ENCODE peak calls at places on chromosomes 3 and 15, in seven cellular contexts. V is AG09309; S is CD4-positive, alpha-beta T cell; N is Calu3; P is WTC11; K is bronchial epithelial cell; L is PC-9. I is an unnamed sample.

GRCh38 chr3:182969277-182969676 is 11.1 kb downstream of the DCUN1D1 start:
- DNase-seq in V (peak), S (no peak), N (no peak), P (no peak), K (peak), L (peak), I (no peak)

GRCh38 chr15:69574506-69574905 is 121.9 kb downstream of the RPLP1 start:
- DNase-seq in V (no peak), S (no peak), N (no peak), P (no peak), K (no peak), L (no peak), I (no peak)

GRCh38 chr15:74319596-74320357 is 47.7 kb downstream of the CYP11A1 start:
- DNase-seq in V (no peak), S (no peak), N (no peak), P (peak), K (no peak), L (no peak), I (no peak)

GRCh38 chr15:64808785-64809453 is 16.5 kb downstream of the PIF1 start:
- DNase-seq in V (no peak), S (no peak), N (no peak), P (peak), K (no peak), L (no peak), I (no peak)

GRCh38 chr15:52728899-52729298 is 49.7 kb upstream of the ATOSA start:
- DNase-seq in V (peak), S (no peak), N (no peak), P (no peak), K (peak), L (peak), I (no peak)

GRCh38 chr3:158168996-158169573 is 59.2 kb downstream of the RSRC1 start:
- DNase-seq in V (no peak), S (no peak), N (no peak), P (no peak), K (no peak), L (no peak), I (no peak)

GRCh38 chr15:69027976-69028518 is 13.6 kb downstream of the NOX5 start:
- DNase-seq in V (no peak), S (no peak), N (no peak), P (no peak), K (no peak), L (no peak), I (no peak)

GRCh38 chr3:66561374-66561773 is 60.6 kb upstream of the LRIG1 start:
- DNase-seq in V (no peak), S (no peak), N (no peak), P (no peak), K (peak), L (no peak), I (no peak)

GRCh38 chr3:141280690-141281089 is 49.1 kb downstream of the PXYLP1 start:
- DNase-seq in V (no peak), S (no peak), N (no peak), P (no peak), K (no peak), L (peak), I (no peak)

GRCh38 chr3:141277451-141277850 is 45.8 kb downstream of the PXYLP1 start:
- DNase-seq in V (no peak), S (no peak), N (no peak), P (no peak), K (no peak), L (no peak), I (no peak)

GRCh38 chr3:141278196-141279073 is 46.8 kb downstream of the PXYLP1 start:
- DNase-seq in V (no peak), S (no peak), N (no peak), P (no peak), K (no peak), L (no peak), I (no peak)

GRCh38 chr3:141280086-141280485 is 48.5 kb downstream of the PXYLP1 start:
- DNase-seq in V (peak), S (no peak), N (no peak), P (no peak), K (no peak), L (no peak), I (no peak)

DNA sequence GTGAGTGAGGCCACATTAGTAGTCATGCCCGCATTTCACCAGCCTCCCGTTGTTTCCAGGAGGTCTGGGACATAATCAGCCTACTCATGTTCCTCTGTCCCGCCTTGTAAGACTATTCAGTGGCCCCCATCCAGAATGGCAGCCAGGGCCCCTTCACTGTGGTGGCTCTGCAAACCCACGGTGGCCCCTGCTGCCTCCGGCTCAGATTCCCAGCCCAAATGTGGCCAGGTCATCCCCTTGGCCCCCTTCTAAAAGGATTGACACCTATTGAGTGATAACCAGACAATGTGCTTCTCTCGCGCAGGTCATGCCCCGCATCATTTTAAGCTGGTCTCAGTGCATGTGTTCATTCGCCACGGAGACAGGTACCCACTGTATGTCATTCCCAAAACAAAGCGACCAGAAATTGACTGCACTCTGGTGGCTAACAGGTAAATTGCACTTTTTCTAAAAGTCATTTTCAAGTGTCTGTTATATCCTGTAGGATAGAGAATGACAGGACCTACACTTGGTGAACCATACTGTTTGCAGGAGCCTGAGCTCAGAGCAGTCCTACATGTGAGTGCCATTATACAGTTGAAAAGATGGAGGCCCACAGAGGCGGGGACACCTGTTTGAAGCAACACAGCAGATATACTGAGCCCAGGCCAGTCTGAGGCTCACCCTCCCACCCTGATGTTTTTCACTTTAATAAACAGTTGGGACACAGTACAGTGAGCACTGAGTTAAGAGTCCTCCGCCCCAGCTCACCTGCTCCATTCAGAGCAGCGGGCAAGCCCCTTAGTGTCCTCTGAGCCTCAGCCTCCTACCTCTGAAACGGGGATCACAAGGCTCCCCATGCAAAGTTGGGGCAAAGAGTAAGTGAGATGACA is 47.7 kb downstream of the PXYLP1 start:
- DNase-seq in V (no peak), S (no peak), N (no peak), P (no peak), K (peak), L (no peak), I (no peak)
- TF ChIP-seq CTCF in V (peak), S (peak), N (peak), P (peak), K (peak), L (peak), I (peak)

DNA sequence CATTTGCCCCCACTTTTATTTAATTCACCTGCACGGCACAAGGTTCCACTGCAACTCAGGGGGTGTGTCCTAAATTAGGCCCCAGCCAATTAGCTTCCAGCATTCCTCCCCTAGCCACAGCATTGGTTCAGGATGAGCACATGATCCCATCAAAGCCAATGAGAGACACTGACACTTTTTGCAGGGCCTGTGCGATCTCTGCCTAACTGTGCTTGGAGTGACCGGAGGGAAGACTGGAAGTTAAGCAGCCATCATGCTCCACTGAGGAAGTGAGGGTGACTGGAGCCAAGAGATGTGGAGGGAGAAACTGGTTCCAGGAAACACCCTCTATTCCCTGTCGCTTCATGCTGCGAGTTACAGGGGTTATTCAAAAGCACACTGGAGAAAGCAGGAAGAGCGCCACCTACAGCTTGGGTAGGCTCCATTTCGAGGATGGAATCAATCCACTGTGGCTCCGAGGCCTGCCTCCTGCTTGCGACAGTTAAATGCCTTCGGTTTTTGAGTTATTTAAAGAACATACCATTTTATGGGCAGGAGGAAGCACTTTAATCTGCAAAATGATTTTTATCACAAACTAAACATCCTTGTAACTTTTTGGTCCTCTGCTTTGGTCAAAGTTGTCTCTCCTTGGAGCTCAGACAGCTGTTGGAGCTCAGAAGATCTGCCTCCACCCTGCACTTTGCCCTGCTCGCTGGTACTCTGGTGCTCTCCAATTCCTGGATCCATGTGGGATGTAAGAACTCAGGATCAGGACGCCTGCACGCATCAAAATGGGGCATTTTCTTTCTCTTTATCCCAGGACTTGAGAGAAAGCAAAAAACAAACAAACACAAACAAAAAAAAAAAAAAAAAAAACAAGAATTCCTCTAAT is 122.4 kb upstream of the WNT5A start:
- DNase-seq in V (no peak), S (no peak), N (no peak), P (peak), K (no peak), L (no peak), I (no peak)
- TF ChIP-seq CTCF in V (no peak), S (no peak), N (no peak), P (peak), K (peak), L (no peak), I (no peak)

GRCh38 chr3:110430146-110430545 is 641.5 kb upstream of the NECTIN3 start:
- DNase-seq in V (no peak), S (no peak), N (no peak), P (no peak), K (no peak), L (no peak), I (no peak)
- TF ChIP-seq CTCF in V (no peak), S (no peak), N (no peak), P (no peak), K (no peak), L (no peak), I (no peak)

GRCh38 chr3:16236856-16237393 is 27.8 kb downstream of the DPH3 start:
- DNase-seq in V (no peak), S (no peak), N (no peak), P (no peak), K (no peak), L (no peak), I (no peak)
- TF ChIP-seq CTCF in V (no peak), S (no peak), N (no peak), P (no peak), K (no peak), L (no peak), I (no peak)